ENCODE peak calls at places on chromosome 20, in five cellular contexts. N, I, A, J and O are unnamed samples.

GRCh38 chr20:31675828-31676533 is 38.3 kb downstream of the COX4I2 start:
- DNase-seq in N (no peak), I (no peak), A (no peak), J (no peak), O (no peak)

GRCh38 chr20:297925-298754 is 770 bp downstream of the ZCCHC3 start:
- DNase-seq in N (peak), I (peak), A (no peak), J (peak), O (no peak)

GRCh38 chr20:38247166-38247509 is 13.4 kb downstream of the KIAA1755 start:
- DNase-seq in N (no peak), I (no peak), A (no peak), J (no peak), O (no peak)

GRCh38 chr20:19695081-19695480 is 63.0 kb upstream of the RIN2 start:
- DNase-seq in N (no peak), I (no peak), A (no peak), J (no peak), O (no peak)

GRCh38 chr20:21134883-21135493 is 9.1 kb downstream of the KIZ start:
- DNase-seq in N (no peak), I (no peak), A (no peak), J (no peak), O (no peak)

GRCh38 chr20:17614176-17614811 is 44.4 kb downstream of the DSTN start:
- DNase-seq in N (no peak), I (no peak), A (no peak), J (peak), O (no peak)

GRCh38 chr20:37759761-37760209 is 66.0 kb downstream of the CTNNBL1 start:
- DNase-seq in N (no peak), I (no peak), A (no peak), J (no peak), O (no peak)

GRCh38 chr20:60046860-60047259 is 88.6 kb downstream of the CDH26 start:
- DNase-seq in N (no peak), I (no peak), A (no peak), J (no peak), O (no peak)

GRCh38 chr20:64063389-64064144 is 569 bp downstream of the TCEA2 start:
- DNase-seq in N (no peak), I (peak), A (no peak), J (no peak), O (no peak)

GRCh38 chr20:38581013-38581412 is at the start of gene ADIG:
- DNase-seq in N (no peak), I (no peak), A (no peak), J (no peak), O (no peak)

GRCh38 chr20:2879148-2879547 is 5.9 kb downstream of the PTPRA start:
- DNase-seq in N (peak), I (no peak), A (no peak), J (no peak), O (no peak)

GRCh38 chr20:57013741-57014140 is 252.7 kb downstream of the BMP7 start:
- DNase-seq in N (no peak), I (peak), A (no peak), J (no peak), O (no peak)

GRCh38 chr20:24651171-24651972 is 181.9 kb downstream of the SYNDIG1 start:
- DNase-seq in N (peak), I (no peak), A (no peak), J (no peak), O (no peak)

GRCh38 chr20:39893013-39893685 is 795.9 kb downstream of the MAFB start:
- DNase-seq in N (no peak), I (no peak), A (no peak), J (no peak), O (no peak)

GRCh38 chr20:38278763-38279162 is 18.2 kb upstream of the KIAA1755 start:
- DNase-seq in N (no peak), I (no peak), A (no peak), J (no peak), O (no peak)

GRCh38 chr20:10578607-10579006 is 95.2 kb downstream of the JAG1 start:
- DNase-seq in N (no peak), I (no peak), A (no peak), J (no peak), O (no peak)

GRCh38 chr20:21395666-21396044 is 1.7 kb downstream of the NKX2-4 start:
- DNase-seq in N (no peak), I (peak), A (no peak), J (peak), O (no peak)

DNA sequence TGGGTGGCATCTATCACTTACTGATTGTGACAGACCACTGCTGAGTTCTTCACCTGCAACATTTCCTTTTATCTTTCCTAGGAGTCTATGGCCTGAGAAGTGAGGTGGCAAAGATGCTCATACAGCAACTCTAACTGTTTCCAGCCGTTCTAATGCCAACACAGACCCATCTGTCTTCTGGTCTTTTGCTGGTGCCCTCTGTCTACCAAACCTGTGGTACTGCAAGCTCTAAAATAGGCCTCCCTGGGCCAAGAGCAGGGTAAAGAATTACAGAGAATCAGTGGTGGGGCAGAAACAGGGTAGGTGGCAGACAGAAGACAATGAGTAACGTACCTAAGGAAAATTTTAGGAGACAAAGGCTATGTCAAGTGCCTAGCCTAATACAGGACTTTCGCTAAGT is 611.0 kb upstream of the FLRT3 start:
- DNase-seq in N (no peak), I (no peak), A (no peak), J (no peak), O (no peak)
- TF ChIP-seq CTCF in N (peak), I (no peak), A (peak), J (no peak), O (peak)

DNA sequence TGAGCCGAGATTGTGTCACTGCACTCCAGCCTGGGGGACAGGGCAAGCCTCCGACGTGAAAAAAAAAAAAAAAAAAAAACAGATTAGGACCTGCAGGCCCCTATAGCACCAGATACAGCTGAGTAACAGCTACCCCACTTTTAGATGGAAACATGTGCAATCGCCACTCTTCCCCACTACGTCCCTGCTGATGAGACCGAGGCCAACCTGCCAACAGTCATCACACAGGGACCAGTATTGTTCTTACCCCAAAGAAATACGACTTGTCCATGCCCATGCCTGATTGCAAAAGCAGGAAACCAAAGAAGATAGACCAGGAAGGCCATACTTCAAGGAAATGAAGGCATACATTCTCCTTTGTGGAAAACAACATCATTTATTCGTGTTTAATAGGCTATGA is 45.8 kb downstream of the ZMYND8 start:
- DNase-seq in N (no peak), I (no peak), A (no peak), J (no peak), O (no peak)
- TF ChIP-seq CTCF in N (no peak), I (no peak), A (no peak), J (no peak), O (no peak)

DNA sequence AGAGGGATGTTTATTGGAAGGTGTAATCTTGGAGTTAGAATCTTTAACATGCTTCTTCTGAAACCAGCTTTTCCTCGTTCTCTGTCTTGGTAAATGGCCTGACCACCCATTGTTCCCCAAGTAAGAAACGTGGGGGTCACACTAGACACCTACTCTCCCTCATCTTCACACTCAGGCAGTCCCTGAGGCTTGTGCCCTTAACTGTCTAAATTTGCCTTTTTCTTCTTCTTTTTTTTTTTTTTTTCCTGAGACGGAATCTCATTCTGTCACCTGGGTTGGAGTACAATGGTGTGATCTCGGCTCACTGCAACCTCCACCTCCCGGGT is 16.2 kb upstream of the ARFGEF2 start:
- DNase-seq in N (no peak), I (no peak), A (no peak), J (no peak), O (no peak)
- TF ChIP-seq CTCF in N (no peak), I (no peak), A (no peak), J (no peak), O (no peak)

GRCh38 chr20:22585786-22586493 is 1.6 kb upstream of the FOXA2 start:
- DNase-seq in N (no peak), I (no peak), A (no peak), J (no peak), O (no peak)

GRCh38 chr20:22583773-22584629 is at the start of gene FOXA2:
- DNase-seq in N (no peak), I (peak), A (no peak), J (no peak), O (no peak)

GRCh38 chr20:22584922-22585785 is 782 bp upstream of the FOXA2 start:
- DNase-seq in N (no peak), I (peak), A (no peak), J (no peak), O (no peak)

GRCh38 chr20:22584630-22584921 is 204 bp upstream of the FOXA2 start:
- DNase-seq in N (no peak), I (peak), A (no peak), J (no peak), O (no peak)

DNA sequence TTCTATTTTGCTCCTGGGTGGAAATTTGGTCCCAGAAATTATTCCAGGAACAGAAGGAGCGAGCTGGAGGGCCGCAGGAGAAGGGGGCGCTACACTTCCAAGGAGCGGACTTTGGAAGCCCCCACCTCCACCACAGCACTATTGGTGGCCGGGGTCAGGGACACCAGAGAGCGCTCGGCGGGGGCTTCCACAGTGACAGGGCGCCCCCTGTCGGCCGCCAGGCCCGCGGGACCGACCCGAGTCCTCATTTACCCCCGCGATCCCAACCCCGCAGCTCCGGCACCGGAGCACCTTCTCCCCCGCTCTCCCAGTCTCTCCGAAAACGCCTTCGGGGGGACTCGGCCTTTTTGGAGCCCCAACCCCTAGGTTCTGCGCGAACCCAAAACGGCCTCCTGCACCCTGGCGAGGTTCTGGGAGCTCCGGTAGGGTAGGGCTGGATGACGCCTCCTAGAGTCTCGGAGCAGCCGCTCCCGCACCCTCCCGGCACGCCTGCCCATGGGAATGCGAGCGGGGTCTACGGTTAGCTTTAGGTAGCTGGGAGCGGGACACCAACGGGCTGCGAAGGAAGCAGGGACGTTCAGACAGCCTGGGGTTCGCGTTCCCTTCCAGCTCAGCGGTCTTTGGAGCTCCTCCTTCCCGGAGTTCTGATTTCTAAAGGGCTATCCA is 2.4 kb upstream of the FOXA2 start:
- DNase-seq in N (no peak), I (peak), A (no peak), J (peak), O (no peak)
- TF ChIP-seq CTCF in N (peak), I (peak), A (peak), J (peak), O (peak)